ENCODE peak calls at places on chromosome 6, in ten cellular contexts. W, P, Y, Z, A, O, M, F, D and N are unnamed samples.
A peak's percentile ranks its signal among the peaks of the same experiment; 100 is the strongest.

GRCh38 chr6:160461641-160462040 is 113.5 kb downstream of the SLC22A3 start:
- DNase-seq in Z (no peak), F (no peak), P (no peak), Y (no peak), W (no peak), M (no peak), D (no peak), O (no peak), A (no peak), N (no peak)

GRCh38 chr6:156917213-156917612 is 140.0 kb downstream of the ARID1B start:
- DNase-seq in F (no peak), A (no peak), M (no peak), D (no peak), P (no peak), W (no peak), Y (no peak), Z (no peak), O (no peak), N (no peak)

GRCh38 chr6:170046786-170047626 is 243.9 kb downstream of the DLL1 start:
- DNase-seq in W (no peak), F (peak; percentile 38), P (no peak), Y (no peak), D (no peak), A (no peak), Z (no peak), M (no peak), O (no peak), N (no peak)

GRCh38 chr6:572596-573265 is 84.2 kb downstream of the HUS1B start:
- DNase-seq in M (no peak), W (no peak), D (no peak), P (no peak), F (no peak), A (no peak), Z (no peak), Y (no peak), O (no peak), N (no peak)

GRCh38 chr6:68967549-68968300 is 332.6 kb downstream of the ADGRB3 start:
- DNase-seq in W (peak; percentile 83), M (peak; percentile 67), D (peak; percentile 18), P (peak; percentile 4), Z (peak; percentile 63), Y (peak; percentile 74), O (peak; percentile 81), F (peak; percentile 53), A (peak; percentile 52), N (peak; percentile 53)

GRCh38 chr6:38078671-38079070 is 259.1 kb downstream of the ZFAND3 start:
- DNase-seq in Z (no peak), A (no peak), P (no peak), F (no peak), O (no peak), D (no peak), Y (no peak), M (no peak), W (no peak), N (no peak)

GRCh38 chr6:44494011-44494501 is 106.5 kb downstream of the CDC5L start:
- DNase-seq in Z (no peak), F (no peak), M (no peak), A (peak; percentile 32), P (peak; percentile 15), O (no peak), D (no peak), Y (no peak), W (no peak), N (no peak)

GRCh38 chr6:79441222-79441621 is 96.0 kb downstream of the LCA5 start:
- DNase-seq in P (no peak), D (no peak), F (no peak), Z (no peak), W (no peak), M (no peak), A (no peak), O (no peak), Y (no peak), N (no peak)

GRCh38 chr6:34953084-34954025 is 64.3 kb downstream of the ANKS1A start:
- DNase-seq in O (no peak), Y (no peak), M (no peak), W (no peak), D (no peak), Z (no peak), A (peak; percentile 84), P (no peak), F (no peak), N (no peak)

GRCh38 chr6:110683236-110683635 is 132.0 kb downstream of the CDK19 start:
- DNase-seq in P (no peak), Z (no peak), M (no peak), O (no peak), D (no peak), Y (no peak), F (no peak), A (no peak), W (no peak), N (no peak)

GRCh38 chr6:41733707-41734665 is 1.4 kb downstream of the TFEB start:
- DNase-seq in D (peak; percentile 75), W (peak; percentile 87), M (peak; percentile 74), A (no peak), Z (peak; percentile 69), P (peak; percentile 33), F (peak; percentile 67), O (peak; percentile 89), Y (peak; percentile 86), N (peak; percentile 69)

GRCh38 chr6:77561768-77562314 is 91.0 kb upstream of the MEI4 start:
- DNase-seq in Y (no peak), F (no peak), O (no peak), A (no peak), D (no peak), M (peak; percentile 38), W (no peak), Z (no peak), P (no peak), N (no peak)

GRCh38 chr6:130676077-130676772 is 151.0 kb upstream of the SMLR1 start:
- DNase-seq in Y (no peak), F (no peak), P (no peak), D (no peak), A (no peak), Z (no peak), O (no peak), M (no peak), W (peak; percentile 30), N (no peak)

GRCh38 chr6:110965629-110966229 is 7.2 kb downstream of the GTF3C6 start:
- DNase-seq in Y (no peak), A (no peak), D (no peak), F (no peak), Z (no peak), M (no peak), P (no peak), W (no peak), O (no peak), N (no peak)

DNA sequence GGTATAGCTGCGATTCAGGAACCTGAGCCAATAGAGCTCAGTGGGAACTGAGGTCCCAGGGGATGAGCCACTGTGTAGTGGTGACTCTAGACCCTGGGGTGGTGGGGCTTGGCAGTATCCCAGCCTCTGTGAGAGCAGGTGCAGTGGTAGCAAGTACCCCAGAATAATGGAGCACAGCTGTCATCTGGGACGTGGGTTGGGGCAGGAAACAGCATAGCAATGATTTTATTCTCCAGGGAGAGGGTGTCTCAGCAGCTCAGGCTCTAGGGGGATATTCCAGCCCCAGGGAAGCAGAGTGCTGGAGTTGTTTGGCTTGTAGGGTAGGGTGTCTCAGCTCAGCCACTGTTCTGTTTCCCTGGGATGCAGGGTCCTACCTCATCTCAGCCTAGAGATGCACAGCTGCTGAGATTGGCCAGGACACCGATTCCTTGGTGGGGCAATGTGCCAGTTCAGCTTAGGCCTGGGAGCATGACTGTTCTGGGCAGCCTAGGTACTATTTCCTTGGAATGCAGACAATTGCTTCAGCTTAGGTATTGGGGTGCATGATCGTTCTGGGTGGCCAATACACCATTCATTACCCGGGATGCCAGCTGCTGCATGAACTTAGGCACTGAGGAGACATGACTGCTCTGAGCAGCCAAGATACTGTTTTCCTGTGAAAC is 34.0 kb upstream of the NUP153 start:
- DNase-seq in Y (no peak), M (no peak), A (no peak), D (no peak), Z (no peak), F (no peak), W (no peak), P (no peak), O (no peak), N (no peak)
- H3K27ac ChIP-seq in Y (no peak overlapping the region), M (no peak overlapping the region), A (no peak overlapping the region), D (no peak overlapping the region), Z (no peak overlapping the region), F (no peak overlapping the region), W (no peak overlapping the region), P (no peak overlapping the region), O (no peak overlapping the region), N (no peak overlapping the region)

DNA sequence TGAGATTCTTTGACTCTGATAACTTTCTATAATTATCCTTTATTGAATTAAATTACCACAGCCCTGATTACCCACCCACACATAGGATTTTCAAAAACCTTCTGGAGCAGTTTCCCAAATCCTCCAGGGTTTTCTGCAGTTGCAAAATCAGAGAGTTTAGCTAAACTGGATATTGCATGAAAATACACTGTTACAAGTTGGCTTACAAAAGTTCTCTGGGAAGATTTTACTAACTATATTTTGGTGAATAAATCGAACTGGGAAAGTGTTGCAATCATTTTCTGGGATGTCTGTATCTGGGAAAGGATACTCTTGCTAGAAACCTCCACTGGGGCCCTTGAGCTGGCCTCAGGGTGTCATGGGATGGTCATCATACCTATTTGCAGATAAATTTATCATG is 97.6 kb upstream of the STMND1 start:
- DNase-seq in M (no peak), F (no peak), P (no peak), W (no peak), A (no peak), Y (no peak), D (no peak), Z (no peak), O (no peak), N (no peak)
- H3K4me3 ChIP-seq in M (no peak overlapping the region), F (no peak overlapping the region), P (no peak overlapping the region), W (no peak overlapping the region), A (no peak overlapping the region), Y (no peak overlapping the region), D (no peak overlapping the region), Z (no peak overlapping the region), O (no peak overlapping the region), N (no peak overlapping the region)

GRCh38 chr6:21648475-21649050 is 55.0 kb downstream of the SOX4 start:
- DNase-seq in O (no peak), M (no peak), W (no peak), Y (no peak), Z (no peak), P (no peak), A (no peak), D (no peak), F (no peak), N (no peak)
- TF ChIP-seq CTCF in O (no peak), M (no peak), W (no peak), Y (no peak), Z (no peak), P (no peak), A (no peak), D (no peak), F (no peak), N (no peak)

DNA sequence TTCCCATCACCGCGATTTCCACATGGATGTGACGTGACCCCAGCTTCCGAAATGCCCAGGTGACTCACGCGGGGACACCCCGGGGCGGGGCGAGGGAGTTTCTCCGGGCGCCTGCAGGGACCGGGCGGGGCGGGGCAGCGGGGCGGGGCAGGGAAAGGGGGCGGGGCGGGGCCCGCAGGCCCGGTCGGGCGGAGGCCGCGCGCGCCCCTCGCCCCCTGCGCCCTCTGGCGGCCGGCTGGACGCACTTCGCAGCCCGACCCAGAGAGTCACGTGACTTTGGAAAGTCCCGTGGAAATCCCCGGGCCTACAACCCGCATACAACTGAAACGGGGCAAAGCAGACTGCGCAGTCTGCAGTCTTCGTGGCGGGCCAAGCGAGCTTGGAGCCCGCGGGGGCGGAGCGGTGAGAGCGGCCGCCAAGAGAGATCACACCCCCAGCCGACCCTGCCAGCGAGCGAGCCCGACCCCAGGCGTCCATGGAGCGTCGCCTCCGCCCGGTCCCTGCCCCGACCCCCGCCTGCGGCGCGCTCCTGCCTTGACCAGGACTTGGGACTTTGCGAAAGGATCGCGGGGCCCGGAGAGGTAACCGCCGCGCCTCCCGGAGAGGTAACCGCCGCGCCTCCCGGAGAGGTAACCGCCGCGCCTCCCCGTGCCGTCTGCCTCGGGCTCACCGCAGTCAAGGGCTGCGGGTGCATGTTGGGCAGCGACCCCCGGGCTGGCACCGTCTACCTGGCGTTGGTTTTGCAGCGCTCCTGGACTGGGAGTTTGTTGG is at the start of gene TNFAIP3:
- DNase-seq in A (peak; percentile 56), P (peak; percentile 90), W (peak; percentile 93), D (peak; percentile 95), Z (peak; percentile 97), F (peak; percentile 93), O (peak; percentile 93), Y (peak; percentile 88), M (peak; percentile 95), N (peak; percentile 95)
- H3K27ac ChIP-seq in A (peak within 1 kb of the TSS; percentile 59), P (peak within 1 kb of the TSS; percentile 57), W (no peak within 1 kb of the TSS), D (peak within 1 kb of the TSS; percentile 97), Z (peak within 1 kb of the TSS; percentile 89), F (peak within 1 kb of the TSS; percentile 91), O (peak within 1 kb of the TSS; percentile 92), Y (no peak within 1 kb of the TSS), M (peak within 1 kb of the TSS; percentile 99), N (peak within 1 kb of the TSS; percentile 79)